ENCODE peak calls at places on chromosomes 12 and 14, in eight cellular contexts. One of them, this sample, is unnamed. For H3K36me3, the result is how much of the 10 kb centered on the place peaks cover.

GRCh38 chr12:3333991-3334391 is 157.0 kb upstream of the PRMT8 start:
- DNase-seq in lower lobe of right lung: no peak
- DNase-seq in tibial artery: no peak
- DNase-seq in heart left ventricle: no peak
- DNase-seq in prostate gland: no peak
- DNase-seq in BJ: no peak
- DNase-seq in HepG2: no peak
- DNase-seq in transverse colon: no peak
- DNase-seq in this sample: no peak

GRCh38 chr14:74605531-74606223 is 6.4 kb downstream of the LTBP2 start:
- DNase-seq in lower lobe of right lung: no peak
- DNase-seq in tibial artery: no peak
- DNase-seq in heart left ventricle: no peak
- DNase-seq in prostate gland: no peak
- DNase-seq in BJ: no peak
- DNase-seq in HepG2: no peak
- DNase-seq in transverse colon: no peak
- DNase-seq in this sample: no peak

GRCh38 chr14:62759796-62760195 is 285.5 kb downstream of the KCNH5 start:
- DNase-seq in lower lobe of right lung: no peak
- DNase-seq in tibial artery: no peak
- DNase-seq in heart left ventricle: no peak
- DNase-seq in prostate gland: no peak
- DNase-seq in BJ: no peak
- DNase-seq in HepG2: no peak
- DNase-seq in transverse colon: no peak
- DNase-seq in this sample: no peak

GRCh38 chr12:51238037-51238509 is 553 bp upstream of the DAZAP2 start:
- DNase-seq in lower lobe of right lung: no peak
- DNase-seq in tibial artery: no peak
- DNase-seq in heart left ventricle: no peak
- DNase-seq in prostate gland: peak
- DNase-seq in BJ: no peak
- DNase-seq in HepG2: no peak
- DNase-seq in transverse colon: peak
- DNase-seq in this sample: no peak

GRCh38 chr12:32444895-32445294 is 45.5 kb downstream of the FGD4 start:
- DNase-seq in lower lobe of right lung: no peak
- DNase-seq in tibial artery: no peak
- DNase-seq in heart left ventricle: no peak
- DNase-seq in prostate gland: no peak
- DNase-seq in BJ: no peak
- DNase-seq in HepG2: peak
- DNase-seq in transverse colon: no peak
- DNase-seq in this sample: peak

GRCh38 chr12:130984183-130985058 is 30.7 kb downstream of the ADGRD1 start:
- DNase-seq in lower lobe of right lung: no peak
- DNase-seq in tibial artery: no peak
- DNase-seq in heart left ventricle: no peak
- DNase-seq in prostate gland: no peak
- DNase-seq in BJ: no peak
- DNase-seq in HepG2: peak
- DNase-seq in transverse colon: no peak
- DNase-seq in this sample: no peak

GRCh38 chr12:124636138-124636968 is 68.9 kb upstream of the NCOR2 start:
- DNase-seq in lower lobe of right lung: no peak
- DNase-seq in tibial artery: peak
- DNase-seq in heart left ventricle: no peak
- DNase-seq in prostate gland: no peak
- DNase-seq in BJ: no peak
- DNase-seq in HepG2: no peak
- DNase-seq in transverse colon: peak
- DNase-seq in this sample: no peak

GRCh38 chr12:27585739-27586265 is 61.8 kb downstream of the PPFIBP1 start:
- DNase-seq in lower lobe of right lung: no peak
- DNase-seq in tibial artery: no peak
- DNase-seq in heart left ventricle: no peak
- DNase-seq in prostate gland: no peak
- DNase-seq in BJ: no peak
- DNase-seq in HepG2: no peak
- DNase-seq in transverse colon: no peak
- DNase-seq in this sample: no peak

GRCh38 chr14:72616811-72617210 is 277.1 kb downstream of the DPF3 start:
- DNase-seq in lower lobe of right lung: no peak
- DNase-seq in tibial artery: no peak
- DNase-seq in heart left ventricle: no peak
- DNase-seq in prostate gland: no peak
- DNase-seq in BJ: no peak
- DNase-seq in HepG2: no peak
- DNase-seq in transverse colon: no peak
- DNase-seq in this sample: no peak

GRCh38 chr14:93219103-93219726 is 12.2 kb downstream of the UBR7 start:
- DNase-seq in lower lobe of right lung: no peak
- DNase-seq in tibial artery: no peak
- DNase-seq in heart left ventricle: no peak
- DNase-seq in prostate gland: peak
- DNase-seq in BJ: peak
- DNase-seq in HepG2: peak
- DNase-seq in transverse colon: peak
- DNase-seq in this sample: peak

GRCh38 chr12:19044877-19045276 is 84.7 kb upstream of the PLEKHA5 start:
- DNase-seq in lower lobe of right lung: no peak
- DNase-seq in tibial artery: no peak
- DNase-seq in heart left ventricle: no peak
- DNase-seq in prostate gland: no peak
- DNase-seq in BJ: no peak
- DNase-seq in HepG2: no peak
- DNase-seq in transverse colon: peak
- DNase-seq in this sample: no peak

GRCh38 chr14:41749425-41749824 is 142.7 kb downstream of the LRFN5 start:
- DNase-seq in lower lobe of right lung: no peak
- DNase-seq in tibial artery: no peak
- DNase-seq in heart left ventricle: no peak
- DNase-seq in prostate gland: no peak
- DNase-seq in BJ: no peak
- DNase-seq in HepG2: peak
- DNase-seq in transverse colon: no peak
- DNase-seq in this sample: peak

GRCh38 chr12:11822071-11822818 is 172.8 kb downstream of the ETV6 start:
- DNase-seq in lower lobe of right lung: no peak
- DNase-seq in tibial artery: no peak
- DNase-seq in heart left ventricle: no peak
- DNase-seq in prostate gland: no peak
- DNase-seq in BJ: no peak
- DNase-seq in HepG2: no peak
- DNase-seq in transverse colon: peak
- DNase-seq in this sample: peak

GRCh38 chr12:75294338-75294737 is 35.8 kb downstream of the CAPS2 start:
- DNase-seq in lower lobe of right lung: no peak
- DNase-seq in tibial artery: no peak
- DNase-seq in heart left ventricle: no peak
- DNase-seq in prostate gland: no peak
- DNase-seq in BJ: no peak
- DNase-seq in HepG2: no peak
- DNase-seq in transverse colon: no peak
- DNase-seq in this sample: no peak

GRCh38 chr12:75294797-75295196 is 35.3 kb downstream of the CAPS2 start:
- DNase-seq in lower lobe of right lung: no peak
- DNase-seq in tibial artery: no peak
- DNase-seq in heart left ventricle: no peak
- DNase-seq in prostate gland: no peak
- DNase-seq in BJ: no peak
- DNase-seq in HepG2: no peak
- DNase-seq in transverse colon: no peak
- DNase-seq in this sample: no peak

GRCh38 chr12:75291014-75291413 is 39.1 kb downstream of the CAPS2 start:
- DNase-seq in lower lobe of right lung: no peak
- DNase-seq in tibial artery: no peak
- DNase-seq in heart left ventricle: no peak
- DNase-seq in prostate gland: no peak
- DNase-seq in BJ: no peak
- DNase-seq in HepG2: no peak
- DNase-seq in transverse colon: no peak
- DNase-seq in this sample: no peak

GRCh38 chr12:75289678-75290200 is 40.4 kb downstream of the CAPS2 start:
- DNase-seq in lower lobe of right lung: no peak
- DNase-seq in tibial artery: no peak
- DNase-seq in heart left ventricle: no peak
- DNase-seq in prostate gland: no peak
- DNase-seq in BJ: no peak
- DNase-seq in HepG2: no peak
- DNase-seq in transverse colon: no peak
- DNase-seq in this sample: peak
- TF ChIP-seq CTCF in lower lobe of right lung: no peak
- TF ChIP-seq CTCF in tibial artery: no peak
- TF ChIP-seq CTCF in heart left ventricle: no peak
- TF ChIP-seq CTCF in prostate gland: no peak
- TF ChIP-seq CTCF in BJ: peak
- TF ChIP-seq CTCF in HepG2: no peak
- TF ChIP-seq CTCF in transverse colon: no peak
- TF ChIP-seq CTCF in this sample: peak

GRCh38 chr12:62813031-62813829 is 121.7 kb downstream of the PPM1H start:
- DNase-seq in lower lobe of right lung: peak
- DNase-seq in tibial artery: peak
- DNase-seq in heart left ventricle: peak
- DNase-seq in prostate gland: peak
- DNase-seq in BJ: no peak
- DNase-seq in HepG2: no peak
- DNase-seq in transverse colon: peak
- DNase-seq in this sample: no peak

GRCh38 chr12:62814243-62814642 is 120.7 kb downstream of the PPM1H start:
- DNase-seq in lower lobe of right lung: no peak
- DNase-seq in tibial artery: no peak
- DNase-seq in heart left ventricle: no peak
- DNase-seq in prostate gland: no peak
- DNase-seq in BJ: no peak
- DNase-seq in HepG2: no peak
- DNase-seq in transverse colon: no peak
- DNase-seq in this sample: no peak

GRCh38 chr12:62816624-62817023 is 118.3 kb downstream of the PPM1H start:
- DNase-seq in lower lobe of right lung: no peak
- DNase-seq in tibial artery: no peak
- DNase-seq in heart left ventricle: no peak
- DNase-seq in prostate gland: no peak
- DNase-seq in BJ: no peak
- DNase-seq in HepG2: no peak
- DNase-seq in transverse colon: no peak
- DNase-seq in this sample: no peak

GRCh38 chr12:62817556-62818271 is 117.2 kb downstream of the PPM1H start:
- DNase-seq in lower lobe of right lung: no peak
- DNase-seq in tibial artery: no peak
- DNase-seq in heart left ventricle: no peak
- DNase-seq in prostate gland: no peak
- DNase-seq in BJ: no peak
- DNase-seq in HepG2: no peak
- DNase-seq in transverse colon: no peak
- DNase-seq in this sample: no peak
- H3K4me3 ChIP-seq in lower lobe of right lung: peak
- H3K4me3 ChIP-seq in tibial artery: peak
- H3K4me3 ChIP-seq in heart left ventricle: no peak
- H3K4me3 ChIP-seq in prostate gland: no peak
- H3K4me3 ChIP-seq in BJ: no peak
- H3K4me3 ChIP-seq in HepG2: no peak
- H3K4me3 ChIP-seq in transverse colon: no peak
- H3K4me3 ChIP-seq in this sample: no peak

GRCh38 chr12:7650091-7650490 is 15.6 kb downstream of the APOBEC1 start:
- DNase-seq in lower lobe of right lung: no peak
- DNase-seq in tibial artery: no peak
- DNase-seq in heart left ventricle: no peak
- DNase-seq in prostate gland: no peak
- DNase-seq in BJ: no peak
- DNase-seq in HepG2: no peak
- DNase-seq in transverse colon: no peak
- DNase-seq in this sample: no peak
- H3K36me3 ChIP-seq in lower lobe of right lung: under half
- H3K36me3 ChIP-seq in tibial artery: under half
- H3K36me3 ChIP-seq in heart left ventricle: under half
- H3K36me3 ChIP-seq in prostate gland: under half
- H3K36me3 ChIP-seq in BJ: under half
- H3K36me3 ChIP-seq in HepG2: under half
- H3K36me3 ChIP-seq in transverse colon: under half
- H3K36me3 ChIP-seq in this sample: under half

GRCh38 chr14:104133496-104133895 is 4.9 kb upstream of the KIF26A start:
- DNase-seq in lower lobe of right lung: no peak
- DNase-seq in tibial artery: no peak
- DNase-seq in heart left ventricle: peak
- DNase-seq in prostate gland: no peak
- DNase-seq in BJ: no peak
- DNase-seq in HepG2: no peak
- DNase-seq in transverse colon: no peak
- DNase-seq in this sample: no peak

GRCh38 chr14:104134061-104134965 is 4.1 kb upstream of the KIF26A start:
- DNase-seq in lower lobe of right lung: peak
- DNase-seq in tibial artery: no peak
- DNase-seq in heart left ventricle: peak
- DNase-seq in prostate gland: no peak
- DNase-seq in BJ: no peak
- DNase-seq in HepG2: no peak
- DNase-seq in transverse colon: no peak
- DNase-seq in this sample: no peak

GRCh38 chr14:104135904-104136471 is 2.4 kb upstream of the KIF26A start:
- DNase-seq in lower lobe of right lung: peak
- DNase-seq in tibial artery: no peak
- DNase-seq in heart left ventricle: peak
- DNase-seq in prostate gland: no peak
- DNase-seq in BJ: no peak
- DNase-seq in HepG2: no peak
- DNase-seq in transverse colon: no peak
- DNase-seq in this sample: no peak

GRCh38 chr14:104136472-104137296 is 1.7 kb upstream of the KIF26A start:
- DNase-seq in lower lobe of right lung: peak
- DNase-seq in tibial artery: no peak
- DNase-seq in heart left ventricle: peak
- DNase-seq in prostate gland: no peak
- DNase-seq in BJ: no peak
- DNase-seq in HepG2: no peak
- DNase-seq in transverse colon: no peak
- DNase-seq in this sample: no peak

DNA sequence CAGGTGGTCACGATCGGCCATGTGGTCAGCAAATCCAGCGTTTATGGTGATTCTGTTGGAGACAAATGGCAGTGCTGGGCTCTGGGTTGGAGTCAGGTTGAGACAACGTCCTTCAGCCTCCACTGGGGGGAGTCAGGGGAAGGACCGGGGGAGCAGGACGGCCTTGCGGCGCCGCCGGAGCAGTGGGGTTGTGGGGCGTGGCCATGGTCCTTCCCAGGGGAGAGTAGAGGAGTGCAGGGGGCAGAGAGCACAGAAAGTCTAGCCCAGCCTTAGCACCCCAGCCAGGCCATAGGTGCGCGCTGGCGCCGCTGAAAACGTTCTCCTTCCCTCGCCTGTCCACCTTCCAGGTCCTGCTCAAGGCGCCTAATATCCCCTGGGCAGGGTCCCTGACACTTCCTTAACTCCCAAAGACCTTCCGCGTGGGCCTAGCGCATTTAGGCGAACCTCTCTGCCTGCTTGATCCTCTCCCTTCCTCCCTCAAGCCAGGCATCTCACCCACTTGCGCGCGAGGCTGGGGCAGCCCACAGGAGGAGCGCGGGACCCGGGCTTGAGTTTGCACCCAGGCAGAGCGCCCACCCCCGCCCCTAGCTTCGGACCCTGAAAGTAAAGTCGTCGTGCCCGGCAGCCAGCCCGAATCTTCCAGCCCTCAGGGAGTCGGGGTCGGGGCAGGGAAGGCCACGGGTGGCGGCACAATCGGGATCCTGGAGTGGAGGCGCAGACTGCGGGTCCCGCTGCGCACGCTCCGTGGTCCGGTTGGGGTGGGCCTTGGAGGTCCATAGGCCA is 3.1 kb upstream of the KIF26A start:
- DNase-seq in lower lobe of right lung: peak
- DNase-seq in tibial artery: no peak
- DNase-seq in heart left ventricle: peak
- DNase-seq in prostate gland: no peak
- DNase-seq in BJ: no peak
- DNase-seq in HepG2: peak
- DNase-seq in transverse colon: no peak
- DNase-seq in this sample: no peak
- TF ChIP-seq CTCF in lower lobe of right lung: no peak
- TF ChIP-seq CTCF in tibial artery: no peak
- TF ChIP-seq CTCF in heart left ventricle: no peak
- TF ChIP-seq CTCF in prostate gland: no peak
- TF ChIP-seq CTCF in BJ: no peak
- TF ChIP-seq CTCF in HepG2: peak
- TF ChIP-seq CTCF in transverse colon: no peak
- TF ChIP-seq CTCF in this sample: peak

This sample was measured in kidney epithelial cell.